ENCODE peak calls at places on chromosomes 13 and 19, in nine cellular contexts. One of them, this sample, is unnamed.

GRCh38 chr13:105774739-105775460 is 760.6 kb downstream of the EFNB2 start:
- DNase-seq in HEK293T: no peak
- DNase-seq in NCI-H460: no peak
- DNase-seq in stimulated activated CD8-positive, alpha-beta memory T cell treated with anti-CD3 and anti-CD28 coated beads, Interleukin-7, amount 100 ng/mL, for 24 hours: no peak
- DNase-seq in activated CD4-positive, alpha-beta T cell treated with anti-CD3 and anti-CD28 coated beads, Interleukin-2, amount 50 U/mL, for 24 hours: no peak
- DNase-seq in head of caudate nucleus: no peak
- DNase-seq in MCF 10A: no peak
- DNase-seq in NCI-H1092: no peak
- DNase-seq in activated T-cell treated with anti-CD3 and anti-CD28 coated beads, Interleukin-2, amount 50 U/mL, for 48 hours: no peak
- DNase-seq in this sample: no peak

GRCh38 chr19:30085394-30085793 is 143.4 kb downstream of the URI1 start:
- DNase-seq in head of caudate nucleus: no peak
- DNase-seq in NCI-H460: no peak
- DNase-seq in activated CD4-positive, alpha-beta T cell treated with anti-CD3 and anti-CD28 coated beads, Interleukin-2, amount 50 U/mL, for 24 hours: no peak
- DNase-seq in activated T-cell treated with anti-CD3 and anti-CD28 coated beads, Interleukin-2, amount 50 U/mL, for 48 hours: peak; percentile 22
- DNase-seq in NCI-H1092: no peak
- DNase-seq in MCF 10A: no peak
- DNase-seq in stimulated activated CD8-positive, alpha-beta memory T cell treated with anti-CD3 and anti-CD28 coated beads, Interleukin-7, amount 100 ng/mL, for 24 hours: no peak
- DNase-seq in HEK293T: peak; percentile 47
- DNase-seq in this sample: no peak

GRCh38 chr13:97273341-97273831 is 51.3 kb downstream of the MBNL2 start:
- DNase-seq in stimulated activated CD8-positive, alpha-beta memory T cell treated with anti-CD3 and anti-CD28 coated beads, Interleukin-7, amount 100 ng/mL, for 24 hours: no peak
- DNase-seq in activated CD4-positive, alpha-beta T cell treated with anti-CD3 and anti-CD28 coated beads, Interleukin-2, amount 50 U/mL, for 24 hours: no peak
- DNase-seq in NCI-H460: no peak
- DNase-seq in head of caudate nucleus: no peak
- DNase-seq in MCF 10A: peak; percentile 83
- DNase-seq in HEK293T: no peak
- DNase-seq in NCI-H1092: no peak
- DNase-seq in activated T-cell treated with anti-CD3 and anti-CD28 coated beads, Interleukin-2, amount 50 U/mL, for 48 hours: no peak
- DNase-seq in this sample: peak; percentile 56

GRCh38 chr13:21670006-21670882 is 629 bp upstream of the FGF9 start:
- DNase-seq in NCI-H1092: peak; percentile 57
- DNase-seq in MCF 10A: peak; percentile 51
- DNase-seq in NCI-H460: no peak
- DNase-seq in activated T-cell treated with anti-CD3 and anti-CD28 coated beads, Interleukin-2, amount 50 U/mL, for 48 hours: peak; percentile 76
- DNase-seq in activated CD4-positive, alpha-beta T cell treated with anti-CD3 and anti-CD28 coated beads, Interleukin-2, amount 50 U/mL, for 24 hours: peak; percentile 30
- DNase-seq in head of caudate nucleus: peak; percentile 53
- DNase-seq in stimulated activated CD8-positive, alpha-beta memory T cell treated with anti-CD3 and anti-CD28 coated beads, Interleukin-7, amount 100 ng/mL, for 24 hours: no peak
- DNase-seq in HEK293T: peak; percentile 22
- DNase-seq in this sample: peak; percentile 60

GRCh38 chr19:40601061-40601973 is at the start of gene LTBP4:
- DNase-seq in MCF 10A: no peak
- DNase-seq in activated CD4-positive, alpha-beta T cell treated with anti-CD3 and anti-CD28 coated beads, Interleukin-2, amount 50 U/mL, for 24 hours: no peak
- DNase-seq in activated T-cell treated with anti-CD3 and anti-CD28 coated beads, Interleukin-2, amount 50 U/mL, for 48 hours: peak; percentile 58
- DNase-seq in NCI-H1092: no peak
- DNase-seq in stimulated activated CD8-positive, alpha-beta memory T cell treated with anti-CD3 and anti-CD28 coated beads, Interleukin-7, amount 100 ng/mL, for 24 hours: no peak
- DNase-seq in head of caudate nucleus: peak; percentile 35
- DNase-seq in NCI-H460: no peak
- DNase-seq in HEK293T: no peak
- DNase-seq in this sample: no peak

GRCh38 chr13:32650705-32651311 is 64.6 kb downstream of the PDS5B start:
- DNase-seq in activated T-cell treated with anti-CD3 and anti-CD28 coated beads, Interleukin-2, amount 50 U/mL, for 48 hours: peak; percentile 72
- DNase-seq in HEK293T: peak; percentile 59
- DNase-seq in activated CD4-positive, alpha-beta T cell treated with anti-CD3 and anti-CD28 coated beads, Interleukin-2, amount 50 U/mL, for 24 hours: no peak
- DNase-seq in NCI-H460: peak; percentile 44
- DNase-seq in NCI-H1092: peak; percentile 6
- DNase-seq in MCF 10A: peak; percentile 74
- DNase-seq in stimulated activated CD8-positive, alpha-beta memory T cell treated with anti-CD3 and anti-CD28 coated beads, Interleukin-7, amount 100 ng/mL, for 24 hours: peak; percentile 21
- DNase-seq in head of caudate nucleus: peak; percentile 27
- DNase-seq in this sample: no peak

GRCh38 chr19:1863638-1864479 is 480 bp upstream of the KLF16 start:
- DNase-seq in MCF 10A: peak; percentile 96
- DNase-seq in NCI-H1092: peak; percentile 92
- DNase-seq in head of caudate nucleus: peak; percentile 90
- DNase-seq in activated T-cell treated with anti-CD3 and anti-CD28 coated beads, Interleukin-2, amount 50 U/mL, for 48 hours: peak; percentile 96
- DNase-seq in activated CD4-positive, alpha-beta T cell treated with anti-CD3 and anti-CD28 coated beads, Interleukin-2, amount 50 U/mL, for 24 hours: peak; percentile 89
- DNase-seq in HEK293T: peak; percentile 92
- DNase-seq in NCI-H460: peak; percentile 87
- DNase-seq in stimulated activated CD8-positive, alpha-beta memory T cell treated with anti-CD3 and anti-CD28 coated beads, Interleukin-7, amount 100 ng/mL, for 24 hours: peak; percentile 77
- DNase-seq in this sample: peak; percentile 84

GRCh38 chr13:31885994-31886393 is 145.6 kb upstream of the FRY start:
- DNase-seq in activated T-cell treated with anti-CD3 and anti-CD28 coated beads, Interleukin-2, amount 50 U/mL, for 48 hours: no peak
- DNase-seq in activated CD4-positive, alpha-beta T cell treated with anti-CD3 and anti-CD28 coated beads, Interleukin-2, amount 50 U/mL, for 24 hours: no peak
- DNase-seq in MCF 10A: no peak
- DNase-seq in HEK293T: no peak
- DNase-seq in head of caudate nucleus: no peak
- DNase-seq in stimulated activated CD8-positive, alpha-beta memory T cell treated with anti-CD3 and anti-CD28 coated beads, Interleukin-7, amount 100 ng/mL, for 24 hours: no peak
- DNase-seq in NCI-H1092: no peak
- DNase-seq in NCI-H460: no peak
- DNase-seq in this sample: no peak

GRCh38 chr13:95740921-95741320 is 64.0 kb downstream of the DNAJC3 start:
- DNase-seq in NCI-H460: no peak
- DNase-seq in stimulated activated CD8-positive, alpha-beta memory T cell treated with anti-CD3 and anti-CD28 coated beads, Interleukin-7, amount 100 ng/mL, for 24 hours: no peak
- DNase-seq in NCI-H1092: no peak
- DNase-seq in head of caudate nucleus: no peak
- DNase-seq in activated CD4-positive, alpha-beta T cell treated with anti-CD3 and anti-CD28 coated beads, Interleukin-2, amount 50 U/mL, for 24 hours: no peak
- DNase-seq in MCF 10A: no peak
- DNase-seq in HEK293T: no peak
- DNase-seq in activated T-cell treated with anti-CD3 and anti-CD28 coated beads, Interleukin-2, amount 50 U/mL, for 48 hours: no peak
- DNase-seq in this sample: no peak

GRCh38 chr13:43936630-43937029 is 56.9 kb downstream of the LACC1 start:
- DNase-seq in activated CD4-positive, alpha-beta T cell treated with anti-CD3 and anti-CD28 coated beads, Interleukin-2, amount 50 U/mL, for 24 hours: no peak
- DNase-seq in HEK293T: no peak
- DNase-seq in NCI-H1092: no peak
- DNase-seq in head of caudate nucleus: no peak
- DNase-seq in MCF 10A: no peak
- DNase-seq in NCI-H460: no peak
- DNase-seq in stimulated activated CD8-positive, alpha-beta memory T cell treated with anti-CD3 and anti-CD28 coated beads, Interleukin-7, amount 100 ng/mL, for 24 hours: no peak
- DNase-seq in activated T-cell treated with anti-CD3 and anti-CD28 coated beads, Interleukin-2, amount 50 U/mL, for 48 hours: no peak
- DNase-seq in this sample: no peak

GRCh38 chr19:6877766-6878165 is 9.6 kb upstream of the ADGRE1 start:
- DNase-seq in activated CD4-positive, alpha-beta T cell treated with anti-CD3 and anti-CD28 coated beads, Interleukin-2, amount 50 U/mL, for 24 hours: no peak
- DNase-seq in stimulated activated CD8-positive, alpha-beta memory T cell treated with anti-CD3 and anti-CD28 coated beads, Interleukin-7, amount 100 ng/mL, for 24 hours: no peak
- DNase-seq in activated T-cell treated with anti-CD3 and anti-CD28 coated beads, Interleukin-2, amount 50 U/mL, for 48 hours: no peak
- DNase-seq in MCF 10A: no peak
- DNase-seq in HEK293T: no peak
- DNase-seq in head of caudate nucleus: no peak
- DNase-seq in NCI-H460: no peak
- DNase-seq in NCI-H1092: no peak
- DNase-seq in this sample: no peak

This sample was measured in NCI-H1048.